ENCODE peak calls at places on chromosomes 12 and 14, in seven cellular contexts. X, V, E, S, U, G and C are unnamed samples.

GRCh38 chr12:123714302-123714627 is 2.1 kb downstream of the ATP6V0A2 start:
- DNase-seq in U (no peak), S (no peak), G (no peak), V (no peak), X (no peak), E (no peak), C (no peak)

GRCh38 chr14:33964599-33965317 is 13.9 kb upstream of the EGLN3 start:
- DNase-seq in E (no peak), V (no peak), X (no peak), S (no peak), U (no peak), G (no peak), C (no peak)

GRCh38 chr12:92134638-92135274 is 10.9 kb downstream of the BTG1 start:
- DNase-seq in U (no peak), G (no peak), S (no peak), E (no peak), V (no peak), X (no peak), C (no peak)

GRCh38 chr12:53352331-53353258 is 16.4 kb upstream of the SP7 start:
- DNase-seq in U (peak; percentile 68), S (peak; percentile 66), E (peak; percentile 81), X (peak; percentile 13), G (peak; percentile 78), V (peak; percentile 75), C (peak; percentile 69)

GRCh38 chr12:124401563-124402180 is 106.8 kb downstream of the RFLNA start:
- DNase-seq in S (no peak), G (no peak), E (no peak), X (no peak), V (no peak), U (no peak), C (no peak)

GRCh38 chr14:102903248-102903888 is 19.1 kb upstream of the AMN start:
- DNase-seq in X (no peak), E (no peak), S (no peak), G (no peak), U (no peak), V (no peak), C (no peak)

GRCh38 chr12:43740511-43741100 is 18.0 kb downstream of the PUS7L start:
- DNase-seq in S (no peak), G (no peak), E (no peak), U (no peak), X (no peak), V (no peak), C (no peak)

GRCh38 chr14:38774162-38774561 is 328.9 kb downstream of the SEC23A start:
- DNase-seq in X (no peak), E (no peak), G (no peak), V (no peak), U (no peak), S (no peak), C (no peak)

GRCh38 chr14:61512508-61512907 is 182.8 kb upstream of the HIF1A start:
- DNase-seq in V (no peak), G (no peak), X (no peak), U (no peak), E (no peak), S (no peak), C (no peak)

GRCh38 chr14:69002069-69002468 is 23.0 kb upstream of the ACTN1 start:
- DNase-seq in V (no peak), G (no peak), U (no peak), S (no peak), X (no peak), E (peak; percentile 30), C (no peak)